ENCODE peak calls at places on chromosomes 1 and 21, in five cellular contexts. O is neural progenitor cell, L is IMR-90, W is fibroblast of lung, F is neuronal stem cell. C is an unnamed sample.

GRCh38 chr21:26982767-26983166 is 15.9 kb upstream of the ADAMTS5 start:
- DNase-seq in L (peak), O (no peak), F (no peak), W (peak), C (peak)

GRCh38 chr1:226870323-226871046 is at the start of gene PSEN2:
- DNase-seq in W (peak), L (peak), F (peak), O (peak), C (peak)

GRCh38 chr1:192376387-192376786 is 59.6 kb downstream of the RGS21 start:
- DNase-seq in O (no peak), F (no peak), L (no peak), W (no peak), C (no peak)

GRCh38 chr1:159188375-159188788 is 16.3 kb upstream of the ACKR1 start:
- DNase-seq in F (peak), W (peak), O (peak), L (peak), C (no peak)

GRCh38 chr21:42122808-42123207 is 51.7 kb downstream of the UMODL1 start:
- DNase-seq in F (no peak), O (no peak), W (no peak), L (no peak), C (no peak)

GRCh38 chr1:221910222-221910621 is 168.3 kb upstream of the DUSP10 start:
- DNase-seq in O (no peak), W (no peak), L (no peak), F (no peak), C (no peak)

GRCh38 chr21:27545754-27546349 is 579.0 kb upstream of the ADAMTS5 start:
- DNase-seq in F (no peak), L (no peak), W (no peak), O (no peak), C (no peak)

GRCh38 chr1:10339036-10339567 is 59.8 kb upstream of the PGD start:
- DNase-seq in O (no peak), W (no peak), L (no peak), F (no peak), C (no peak)

GRCh38 chr21:46425061-46425460 is 33.6 kb upstream of the DIP2A start:
- DNase-seq in L (no peak), O (no peak), W (no peak), F (no peak), C (no peak)

GRCh38 chr1:159071970-159072582 is 4.5 kb downstream of the AIM2 start:
- DNase-seq in L (peak), O (peak), F (peak), W (peak), C (peak)

GRCh38 chr1:98556521-98557158 is 104.9 kb upstream of the SNX7 start:
- DNase-seq in F (no peak), O (peak), L (peak), W (peak), C (peak)

GRCh38 chr1:172991674-172992400 is 58.9 kb downstream of the TNFSF18 start:
- DNase-seq in L (no peak), O (no peak), F (no peak), W (no peak), C (no peak)

GRCh38 chr1:58727363-58727762 is 27.5 kb upstream of the MYSM1 start:
- DNase-seq in F (no peak), W (peak), O (no peak), L (peak), C (peak)

GRCh38 chr1:43233631-43234030 is 36.2 kb upstream of the TMEM125 start:
- DNase-seq in W (no peak), O (no peak), L (no peak), F (no peak), C (no peak)

GRCh38 chr1:1033731-1034437 is 14.0 kb downstream of the AGRN start:
- DNase-seq in W (no peak), F (no peak), L (no peak), O (peak), C (no peak)

GRCh38 chr1:1034438-1034759 is 14.5 kb downstream of the AGRN start:
- DNase-seq in W (no peak), O (peak), L (no peak), F (no peak), C (no peak)

GRCh38 chr1:1032428-1032827 is 12.5 kb downstream of the AGRN start:
- DNase-seq in O (peak), L (no peak), W (no peak), F (no peak), C (no peak)

GRCh38 chr1:1031659-1032245 is 11.8 kb downstream of the AGRN start:
- DNase-seq in O (no peak), L (no peak), F (no peak), W (no peak), C (no peak)

GRCh38 chr1:1033009-1033587 is 13.2 kb downstream of the AGRN start:
- DNase-seq in O (peak), F (peak), L (peak), W (peak), C (no peak)
- H3K4me2 ChIP-seq in O (peak), F (peak), L (peak), W (no peak), C (peak)

GRCh38 chr21:20016431-20017005 is 981.7 kb upstream of the NCAM2 start:
- DNase-seq in O (peak), F (no peak), W (no peak), L (no peak), C (no peak)
- H2AFZ ChIP-seq in O (no peak), F (peak), W (no peak), L (no peak), C (no peak)

DNA sequence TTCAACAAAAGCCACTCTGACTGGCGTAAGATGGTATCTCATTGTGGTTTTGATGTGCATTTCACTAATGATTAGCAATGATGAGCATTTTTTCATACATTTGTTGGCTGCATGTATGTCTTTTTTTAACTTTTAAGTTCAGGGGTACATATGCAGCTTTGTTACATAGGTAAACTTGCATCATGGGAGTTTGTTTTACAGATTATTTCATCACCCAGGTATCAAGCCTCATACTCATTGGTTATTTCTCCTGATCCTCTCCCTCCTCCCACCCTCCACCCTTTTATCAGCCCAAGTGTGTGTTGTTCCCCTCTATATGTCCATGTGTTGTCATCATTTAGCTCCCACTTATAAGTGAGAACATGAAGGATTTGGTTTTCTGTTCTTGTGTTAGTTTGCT is 154.1 kb upstream of the POGK start:
- DNase-seq in W (no peak), O (no peak), F (no peak), L (no peak), C (no peak)
- H3K4me2 ChIP-seq in W (no peak), O (no peak), F (no peak), L (no peak), C (no peak)

DNA sequence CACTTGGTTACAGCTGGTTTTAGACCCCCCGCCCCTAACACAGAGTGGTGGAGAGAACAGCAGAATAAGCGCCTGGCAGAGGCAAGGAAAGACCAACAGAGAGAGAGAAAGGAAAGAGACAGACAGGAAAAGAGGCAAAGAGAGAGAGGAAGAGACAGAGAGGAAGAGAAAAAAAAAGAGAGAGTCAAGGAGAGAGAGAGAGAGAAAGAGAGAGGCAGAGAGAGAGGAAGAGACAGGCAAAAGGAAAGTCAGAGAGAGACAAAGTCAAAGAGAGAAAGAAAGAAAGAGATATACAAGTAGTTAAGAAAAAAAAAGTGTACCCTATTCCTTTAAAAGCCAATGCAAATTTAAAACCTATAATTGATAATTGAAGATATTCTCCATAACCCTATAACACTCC is 13.0 kb upstream of the NEK2 start:
- DNase-seq in O (no peak), L (no peak), W (no peak), F (no peak), C (no peak)
- H2AFZ ChIP-seq in O (no peak), L (no peak), W (no peak), F (no peak), C (no peak)

GRCh38 chr1:2289607-2290006 is 61.5 kb downstream of the SKI start:
- DNase-seq in O (no peak), W (no peak), F (no peak), L (no peak), C (no peak)
- H3K4me2 ChIP-seq in O (peak), W (no peak), F (no peak), L (no peak), C (peak)

DNA sequence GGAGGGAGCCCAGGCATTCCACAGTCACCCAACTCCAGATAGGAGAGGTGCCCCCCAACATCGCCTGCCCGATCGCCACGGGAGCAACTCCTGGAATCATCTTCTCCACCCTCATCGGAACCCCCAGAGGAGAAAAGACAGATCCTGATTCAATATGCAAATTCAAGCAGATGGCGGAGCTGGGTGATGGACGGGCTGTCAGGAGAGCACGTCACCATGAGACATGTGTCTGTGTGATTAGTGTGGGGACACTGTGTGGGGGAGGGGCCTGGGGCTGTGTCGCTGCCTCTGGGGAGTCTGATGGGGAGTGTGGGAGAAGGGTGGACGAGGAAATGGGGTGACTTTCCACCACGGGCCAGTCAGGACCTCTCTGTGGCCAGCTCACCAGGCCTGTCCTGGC is 90.2 kb upstream of the CSF3R start:
- DNase-seq in L (no peak), W (no peak), O (no peak), F (no peak), C (no peak)
- H2AFZ ChIP-seq in L (no peak), W (no peak), O (no peak), F (no peak), C (no peak)

C was measured in mammary epithelial cell.